ENCODE peak calls at places on chromosomes 11 and 22, in seven cellular contexts. One of them, this sample, is unnamed. For H3K9me2, the result is how much of the 10 kb centered on the place peaks cover.

GRCh38 chr11:84780689-84781293 is 846.4 kb downstream of the DLG2 start:
- DNase-seq in GM23248: peak
- DNase-seq in GM23338: peak
- DNase-seq in PC-9: no peak
- DNase-seq in hepatocyte: peak
- DNase-seq in MM.1S: peak
- DNase-seq in SK-N-SH: no peak
- DNase-seq in this sample: peak

GRCh38 chr11:104623518-104623917 is 274.7 kb downstream of the CASP12 start:
- DNase-seq in GM23248: peak
- DNase-seq in GM23338: no peak
- DNase-seq in PC-9: no peak
- DNase-seq in hepatocyte: no peak
- DNase-seq in MM.1S: no peak
- DNase-seq in SK-N-SH: no peak
- DNase-seq in this sample: peak

GRCh38 chr11:115503886-115504278 is 333 bp downstream of the CADM1 start:
- DNase-seq in GM23248: no peak
- DNase-seq in GM23338: no peak
- DNase-seq in PC-9: no peak
- DNase-seq in hepatocyte: no peak
- DNase-seq in MM.1S: no peak
- DNase-seq in SK-N-SH: peak
- DNase-seq in this sample: no peak

GRCh38 chr11:46738887-46739286 is 19.9 kb downstream of the F2 start:
- DNase-seq in GM23248: no peak
- DNase-seq in GM23338: peak
- DNase-seq in PC-9: no peak
- DNase-seq in hepatocyte: no peak
- DNase-seq in MM.1S: no peak
- DNase-seq in SK-N-SH: no peak
- DNase-seq in this sample: no peak

GRCh38 chr11:84193706-84194105 is 907.5 kb upstream of the CCDC90B start:
- DNase-seq in GM23248: no peak
- DNase-seq in GM23338: no peak
- DNase-seq in PC-9: no peak
- DNase-seq in hepatocyte: no peak
- DNase-seq in MM.1S: no peak
- DNase-seq in SK-N-SH: no peak
- DNase-seq in this sample: no peak

GRCh38 chr11:13278620-13279486 is 1.3 kb downstream of the BMAL1 start:
- DNase-seq in GM23248: peak
- DNase-seq in GM23338: peak
- DNase-seq in PC-9: no peak
- DNase-seq in hepatocyte: peak
- DNase-seq in MM.1S: peak
- DNase-seq in SK-N-SH: peak
- DNase-seq in this sample: no peak

GRCh38 chr11:67045314-67045713 is 11.3 kb upstream of the RHOD start:
- DNase-seq in GM23248: peak
- DNase-seq in GM23338: no peak
- DNase-seq in PC-9: peak
- DNase-seq in hepatocyte: no peak
- DNase-seq in MM.1S: no peak
- DNase-seq in SK-N-SH: no peak
- DNase-seq in this sample: peak

GRCh38 chr11:68297494-68297811 is 14.9 kb upstream of the LRP5 start:
- DNase-seq in GM23248: no peak
- DNase-seq in GM23338: no peak
- DNase-seq in PC-9: no peak
- DNase-seq in hepatocyte: no peak
- DNase-seq in MM.1S: no peak
- DNase-seq in SK-N-SH: no peak
- DNase-seq in this sample: no peak

GRCh38 chr22:39932918-39933649 is 27.1 kb upstream of the TMA7B start:
- DNase-seq in GM23248: peak
- DNase-seq in GM23338: peak
- DNase-seq in PC-9: peak
- DNase-seq in hepatocyte: peak
- DNase-seq in MM.1S: peak
- DNase-seq in SK-N-SH: no peak
- DNase-seq in this sample: peak

GRCh38 chr22:17471901-17472566 is 91.3 kb upstream of the SLC25A18 start:
- DNase-seq in GM23248: peak
- DNase-seq in GM23338: peak
- DNase-seq in PC-9: no peak
- DNase-seq in hepatocyte: no peak
- DNase-seq in MM.1S: no peak
- DNase-seq in SK-N-SH: no peak
- DNase-seq in this sample: no peak

GRCh38 chr11:14578551-14578956 is 58.4 kb upstream of the PSMA1 start:
- DNase-seq in GM23248: no peak
- DNase-seq in GM23338: no peak
- DNase-seq in PC-9: no peak
- DNase-seq in hepatocyte: peak
- DNase-seq in MM.1S: peak
- DNase-seq in SK-N-SH: peak
- DNase-seq in this sample: peak

GRCh38 chr11:76140912-76141574 is 65.3 kb downstream of the WNT11 start:
- DNase-seq in GM23248: no peak
- DNase-seq in GM23338: no peak
- DNase-seq in PC-9: no peak
- DNase-seq in hepatocyte: no peak
- DNase-seq in MM.1S: no peak
- DNase-seq in SK-N-SH: no peak
- DNase-seq in this sample: no peak

GRCh38 chr11:16382638-16383380 is 26.5 kb upstream of the SOX6 start:
- DNase-seq in GM23248: peak
- DNase-seq in GM23338: no peak
- DNase-seq in PC-9: no peak
- DNase-seq in hepatocyte: no peak
- DNase-seq in MM.1S: no peak
- DNase-seq in SK-N-SH: no peak
- DNase-seq in this sample: no peak

GRCh38 chr11:80320226-80320625 is 879.4 kb upstream of the TENM4 start:
- DNase-seq in GM23248: no peak
- DNase-seq in GM23338: peak
- DNase-seq in PC-9: no peak
- DNase-seq in hepatocyte: no peak
- DNase-seq in MM.1S: peak
- DNase-seq in SK-N-SH: no peak
- DNase-seq in this sample: no peak

GRCh38 chr11:31959711-31960110 is 131.2 kb upstream of the RCN1 start:
- DNase-seq in GM23248: peak
- DNase-seq in GM23338: no peak
- DNase-seq in PC-9: no peak
- DNase-seq in hepatocyte: no peak
- DNase-seq in MM.1S: no peak
- DNase-seq in SK-N-SH: no peak
- DNase-seq in this sample: peak

GRCh38 chr11:1303973-1304372 is 5.5 kb downstream of the TOLLIP start:
- DNase-seq in GM23248: no peak
- DNase-seq in GM23338: no peak
- DNase-seq in PC-9: no peak
- DNase-seq in hepatocyte: peak
- DNase-seq in MM.1S: no peak
- DNase-seq in SK-N-SH: peak
- DNase-seq in this sample: no peak

GRCh38 chr11:17019231-17019630 is 5.0 kb upstream of the PLEKHA7 start:
- DNase-seq in GM23248: no peak
- DNase-seq in GM23338: no peak
- DNase-seq in PC-9: no peak
- DNase-seq in hepatocyte: no peak
- DNase-seq in MM.1S: no peak
- DNase-seq in SK-N-SH: no peak
- DNase-seq in this sample: no peak

GRCh38 chr22:37221424-37222336 is 9.4 kb upstream of the SSTR3 start:
- DNase-seq in GM23248: no peak
- DNase-seq in GM23338: no peak
- DNase-seq in PC-9: no peak
- DNase-seq in hepatocyte: no peak
- DNase-seq in MM.1S: no peak
- DNase-seq in SK-N-SH: no peak
- DNase-seq in this sample: no peak

GRCh38 chr11:60838132-60838531 is 3.8 kb upstream of the CCDC86 start:
- DNase-seq in GM23248: peak
- DNase-seq in GM23338: peak
- DNase-seq in PC-9: no peak
- DNase-seq in hepatocyte: no peak
- DNase-seq in MM.1S: peak
- DNase-seq in SK-N-SH: no peak
- DNase-seq in this sample: no peak

GRCh38 chr11:26993965-26994446 is at the start of gene FIBIN:
- DNase-seq in GM23248: peak
- DNase-seq in GM23338: peak
- DNase-seq in PC-9: no peak
- DNase-seq in hepatocyte: peak
- DNase-seq in MM.1S: no peak
- DNase-seq in SK-N-SH: no peak
- DNase-seq in this sample: no peak

GRCh38 chr11:69877235-69877634 is 58.0 kb upstream of the FGF3 start:
- DNase-seq in GM23248: no peak
- DNase-seq in GM23338: no peak
- DNase-seq in PC-9: no peak
- DNase-seq in hepatocyte: no peak
- DNase-seq in MM.1S: no peak
- DNase-seq in SK-N-SH: no peak
- DNase-seq in this sample: no peak

GRCh38 chr11:11916981-11917399 is 75.2 kb downstream of the USP47 start:
- DNase-seq in GM23248: peak
- DNase-seq in GM23338: peak
- DNase-seq in PC-9: peak
- DNase-seq in hepatocyte: peak
- DNase-seq in MM.1S: no peak
- DNase-seq in SK-N-SH: no peak
- DNase-seq in this sample: peak
- H3K27ac ChIP-seq in GM23248: peak
- H3K27ac ChIP-seq in GM23338: peak
- H3K27ac ChIP-seq in PC-9: no peak
- H3K27ac ChIP-seq in hepatocyte: no peak
- H3K27ac ChIP-seq in MM.1S: no peak
- H3K27ac ChIP-seq in SK-N-SH: peak
- H3K27ac ChIP-seq in this sample: no peak

DNA sequence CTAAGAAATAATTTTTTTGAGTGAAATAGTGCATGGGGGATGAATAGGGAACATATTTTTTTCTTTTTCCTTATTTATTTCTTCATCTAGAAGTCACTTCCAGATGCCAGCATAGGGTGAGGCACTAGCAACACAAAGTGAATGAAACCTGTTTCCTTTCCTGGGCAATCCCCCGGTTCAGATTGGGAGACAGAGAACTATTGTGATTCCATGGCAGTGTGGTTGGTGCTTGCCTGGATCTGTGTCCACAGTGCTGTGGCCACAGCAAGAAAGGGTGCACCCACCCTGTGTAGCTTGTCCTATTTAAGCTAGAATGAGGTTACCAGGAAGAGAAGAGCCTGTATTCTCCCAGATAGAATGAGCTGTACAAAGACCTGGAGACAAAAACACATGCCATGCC is 57.6 kb downstream of the SLC5A1 start:
- DNase-seq in GM23248: no peak
- DNase-seq in GM23338: no peak
- DNase-seq in PC-9: no peak
- DNase-seq in hepatocyte: no peak
- DNase-seq in MM.1S: no peak
- DNase-seq in SK-N-SH: no peak
- DNase-seq in this sample: no peak
- H3K9me2 ChIP-seq in GM23248: under half
- H3K9me2 ChIP-seq in GM23338: under half
- H3K9me2 ChIP-seq in PC-9: under half
- H3K9me2 ChIP-seq in hepatocyte: under half
- H3K9me2 ChIP-seq in MM.1S: under half
- H3K9me2 ChIP-seq in SK-N-SH: under half
- H3K9me2 ChIP-seq in this sample: under half

GRCh38 chr11:128871165-128871564 is 4.1 kb upstream of the KCNJ1 start:
- DNase-seq in GM23248: no peak
- DNase-seq in GM23338: peak
- DNase-seq in PC-9: no peak
- DNase-seq in hepatocyte: no peak
- DNase-seq in MM.1S: no peak
- DNase-seq in SK-N-SH: no peak
- DNase-seq in this sample: no peak
- H3K27ac ChIP-seq in GM23248: no peak
- H3K27ac ChIP-seq in GM23338: peak
- H3K27ac ChIP-seq in PC-9: no peak
- H3K27ac ChIP-seq in hepatocyte: no peak
- H3K27ac ChIP-seq in MM.1S: no peak
- H3K27ac ChIP-seq in SK-N-SH: no peak
- H3K27ac ChIP-seq in this sample: no peak

DNA sequence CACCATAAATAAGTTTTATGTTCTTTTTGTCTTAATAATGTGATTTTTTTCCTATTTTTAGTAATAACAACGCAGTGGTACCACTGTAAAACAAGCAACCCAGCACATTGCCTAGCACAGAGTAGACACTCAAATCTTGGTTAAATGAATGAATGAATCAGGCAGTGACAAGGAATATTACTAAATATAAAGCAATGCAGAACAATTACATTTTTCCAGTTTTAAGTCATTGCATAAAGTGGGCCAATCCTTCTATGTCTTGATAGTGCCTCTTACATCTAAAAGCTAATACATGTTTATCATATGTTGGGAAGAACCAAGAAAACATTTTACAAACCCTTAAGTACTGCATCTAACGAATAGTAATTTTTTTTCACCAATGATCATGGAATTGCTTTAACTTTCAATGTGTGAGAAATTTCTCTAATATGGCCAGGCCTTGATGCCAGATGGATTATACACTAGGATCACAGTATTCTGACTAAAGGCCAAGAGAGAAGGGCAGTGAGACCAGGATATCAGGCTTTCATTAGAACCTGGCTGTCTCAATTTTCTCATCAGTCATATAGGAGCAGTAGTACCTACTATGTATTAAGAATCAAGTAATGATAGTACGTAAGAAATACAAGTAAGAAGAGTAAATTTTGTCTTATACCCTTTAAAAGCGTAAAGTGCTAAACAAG is 88.5 kb downstream of the TRIM44 start:
- DNase-seq in GM23248: peak
- DNase-seq in GM23338: no peak
- DNase-seq in PC-9: no peak
- DNase-seq in hepatocyte: no peak
- DNase-seq in MM.1S: no peak
- DNase-seq in SK-N-SH: no peak
- DNase-seq in this sample: no peak
- H3K9me2 ChIP-seq in GM23248: under half
- H3K9me2 ChIP-seq in GM23338: under half
- H3K9me2 ChIP-seq in PC-9: under half
- H3K9me2 ChIP-seq in hepatocyte: under half
- H3K9me2 ChIP-seq in MM.1S: under half
- H3K9me2 ChIP-seq in SK-N-SH: under half
- H3K9me2 ChIP-seq in this sample: under half

GRCh38 chr11:118239509-118239908 is 12.7 kb downstream of the MPZL3 start:
- DNase-seq in GM23248: no peak
- DNase-seq in GM23338: no peak
- DNase-seq in PC-9: no peak
- DNase-seq in hepatocyte: no peak
- DNase-seq in MM.1S: no peak
- DNase-seq in SK-N-SH: no peak
- DNase-seq in this sample: no peak
- H3K27ac ChIP-seq in GM23248: no peak
- H3K27ac ChIP-seq in GM23338: no peak
- H3K27ac ChIP-seq in PC-9: peak
- H3K27ac ChIP-seq in hepatocyte: no peak
- H3K27ac ChIP-seq in MM.1S: no peak
- H3K27ac ChIP-seq in SK-N-SH: no peak
- H3K27ac ChIP-seq in this sample: no peak

This sample was measured in PC-3.